ENCODE peak calls at places on chromosome 20, in ten cellular contexts. One of them, this sample, is unnamed.

GRCh38 chr20:60473240-60473639 is 515.0 kb downstream of the CDH26 start:
- DNase-seq in H54: no peak
- DNase-seq in A549: no peak
- DNase-seq in heart left ventricle: no peak
- DNase-seq in GM12891: no peak
- DNase-seq in uterus: no peak
- DNase-seq in IMR-90: no peak
- DNase-seq in tibial nerve: no peak
- DNase-seq in breast epithelium: no peak
- DNase-seq in transverse colon: no peak
- DNase-seq in this sample: no peak

GRCh38 chr20:991850-992249 is 10.3 kb downstream of the RSPO4 start:
- DNase-seq in H54: no peak
- DNase-seq in A549: no peak
- DNase-seq in heart left ventricle: no peak
- DNase-seq in GM12891: no peak
- DNase-seq in uterus: no peak
- DNase-seq in IMR-90: no peak
- DNase-seq in tibial nerve: no peak
- DNase-seq in breast epithelium: no peak
- DNase-seq in transverse colon: no peak
- DNase-seq in this sample: no peak

GRCh38 chr20:2178328-2179232 is 77.0 kb downstream of the STK35 start:
- DNase-seq in H54: no peak
- DNase-seq in A549: no peak
- DNase-seq in heart left ventricle: no peak
- DNase-seq in GM12891: no peak
- DNase-seq in uterus: peak; percentile 46
- DNase-seq in IMR-90: peak; percentile 6
- DNase-seq in tibial nerve: no peak
- DNase-seq in breast epithelium: no peak
- DNase-seq in transverse colon: no peak
- DNase-seq in this sample: peak; percentile 35

GRCh38 chr20:45771182-45771759 is 20.4 kb downstream of the WFDC3 start:
- DNase-seq in H54: peak; percentile 42
- DNase-seq in A549: peak; percentile 62
- DNase-seq in heart left ventricle: peak; percentile 65
- DNase-seq in GM12891: peak; percentile 39
- DNase-seq in uterus: peak; percentile 77
- DNase-seq in IMR-90: peak; percentile 80
- DNase-seq in tibial nerve: peak; percentile 86
- DNase-seq in breast epithelium: peak; percentile 67
- DNase-seq in transverse colon: peak; percentile 90
- DNase-seq in this sample: peak; percentile 89

GRCh38 chr20:31747640-31748039 is 8.6 kb downstream of the TPX2 start:
- DNase-seq in H54: no peak
- DNase-seq in A549: no peak
- DNase-seq in heart left ventricle: peak; percentile 23
- DNase-seq in GM12891: no peak
- DNase-seq in uterus: no peak
- DNase-seq in IMR-90: peak; percentile 53
- DNase-seq in tibial nerve: no peak
- DNase-seq in breast epithelium: no peak
- DNase-seq in transverse colon: no peak
- DNase-seq in this sample: no peak

GRCh38 chr20:16952965-16953364 is 204.8 kb downstream of the OTOR start:
- DNase-seq in H54: no peak
- DNase-seq in A549: no peak
- DNase-seq in heart left ventricle: no peak
- DNase-seq in GM12891: no peak
- DNase-seq in uterus: no peak
- DNase-seq in IMR-90: no peak
- DNase-seq in tibial nerve: no peak
- DNase-seq in breast epithelium: no peak
- DNase-seq in transverse colon: no peak
- DNase-seq in this sample: no peak

GRCh38 chr20:48923149-48923718 is 1.7 kb downstream of the ARFGEF2 start:
- DNase-seq in H54: no peak
- DNase-seq in A549: no peak
- DNase-seq in heart left ventricle: no peak
- DNase-seq in GM12891: no peak
- DNase-seq in uterus: no peak
- DNase-seq in IMR-90: no peak
- DNase-seq in tibial nerve: no peak
- DNase-seq in breast epithelium: no peak
- DNase-seq in transverse colon: no peak
- DNase-seq in this sample: no peak

GRCh38 chr20:44544178-44544719 is 22.4 kb upstream of the SERINC3 start:
- DNase-seq in H54: no peak
- DNase-seq in A549: no peak
- DNase-seq in heart left ventricle: no peak
- DNase-seq in GM12891: no peak
- DNase-seq in uterus: no peak
- DNase-seq in IMR-90: no peak
- DNase-seq in tibial nerve: no peak
- DNase-seq in breast epithelium: no peak
- DNase-seq in transverse colon: no peak
- DNase-seq in this sample: no peak

GRCh38 chr20:44494266-44494665 is 18.6 kb downstream of the TTPAL start:
- DNase-seq in H54: no peak
- DNase-seq in A549: no peak
- DNase-seq in heart left ventricle: no peak
- DNase-seq in GM12891: no peak
- DNase-seq in uterus: no peak
- DNase-seq in IMR-90: peak; percentile 87
- DNase-seq in tibial nerve: no peak
- DNase-seq in breast epithelium: no peak
- DNase-seq in transverse colon: no peak
- DNase-seq in this sample: no peak

GRCh38 chr20:49247792-49248191 is 28.6 kb downstream of the DDX27 start:
- DNase-seq in H54: no peak
- DNase-seq in A549: no peak
- DNase-seq in heart left ventricle: no peak
- DNase-seq in GM12891: no peak
- DNase-seq in uterus: no peak
- DNase-seq in IMR-90: no peak
- DNase-seq in tibial nerve: no peak
- DNase-seq in breast epithelium: no peak
- DNase-seq in transverse colon: no peak
- DNase-seq in this sample: no peak

GRCh38 chr20:37524221-37524700 is 3.2 kb downstream of the NNAT start:
- DNase-seq in H54: no peak
- DNase-seq in A549: no peak
- DNase-seq in heart left ventricle: no peak
- DNase-seq in GM12891: no peak
- DNase-seq in uterus: no peak
- DNase-seq in IMR-90: no peak
- DNase-seq in tibial nerve: no peak
- DNase-seq in breast epithelium: no peak
- DNase-seq in transverse colon: peak; percentile 64
- DNase-seq in this sample: peak; percentile 13

DNA sequence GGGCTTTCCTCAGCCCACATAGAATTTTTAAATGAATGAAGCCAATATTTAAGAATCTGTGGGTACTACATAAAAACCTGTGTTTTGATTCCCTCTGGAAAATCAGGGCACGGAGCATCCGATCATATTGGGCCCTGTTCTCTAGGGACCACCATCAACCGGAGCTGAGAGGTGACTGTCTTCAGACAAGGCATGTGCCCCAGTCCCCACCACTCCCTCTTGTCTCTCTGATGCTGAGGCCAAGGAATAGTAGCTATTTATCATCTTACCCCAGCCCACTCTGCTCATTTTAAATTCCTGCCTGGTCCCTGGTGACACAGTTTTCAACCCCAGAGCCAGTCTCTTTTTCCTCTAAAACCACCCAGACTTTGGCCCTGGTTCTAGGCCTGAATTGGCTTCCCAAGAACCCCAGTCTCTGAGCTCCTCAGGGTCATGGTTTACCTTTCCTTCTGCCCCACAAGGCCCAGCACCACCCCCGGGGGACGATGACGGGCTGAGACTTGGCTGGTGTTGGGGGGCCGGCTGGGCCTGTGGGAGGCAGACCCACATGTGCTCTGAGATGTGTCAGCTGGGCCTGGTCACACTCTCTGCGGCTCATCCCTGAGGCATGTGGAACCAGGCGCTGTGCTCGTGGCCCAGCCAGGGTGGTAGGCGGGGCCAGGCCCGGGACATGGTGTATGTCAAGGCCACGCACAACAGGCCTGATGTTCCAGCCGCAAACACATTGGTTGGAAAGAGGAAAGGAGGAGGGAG is 114.4 kb downstream of the CEBPB start:
- DNase-seq in H54: no peak
- DNase-seq in A549: no peak
- DNase-seq in heart left ventricle: peak; percentile 85
- DNase-seq in GM12891: no peak
- DNase-seq in uterus: peak; percentile 98
- DNase-seq in IMR-90: peak; percentile 99
- DNase-seq in tibial nerve: peak; percentile 77
- DNase-seq in breast epithelium: peak; percentile 81
- DNase-seq in transverse colon: peak; percentile 82
- DNase-seq in this sample: peak; percentile 61
- TF ChIP-seq POLR2A in H54: no peak
- TF ChIP-seq POLR2A in A549: no peak
- TF ChIP-seq POLR2A in heart left ventricle: no peak
- TF ChIP-seq POLR2A in GM12891: no peak
- TF ChIP-seq POLR2A in uterus: peak; percentile 48
- TF ChIP-seq POLR2A in IMR-90: no peak
- TF ChIP-seq POLR2A in tibial nerve: no peak
- TF ChIP-seq POLR2A in breast epithelium: no peak
- TF ChIP-seq POLR2A in transverse colon: no peak
- TF ChIP-seq POLR2A in this sample: no peak

DNA sequence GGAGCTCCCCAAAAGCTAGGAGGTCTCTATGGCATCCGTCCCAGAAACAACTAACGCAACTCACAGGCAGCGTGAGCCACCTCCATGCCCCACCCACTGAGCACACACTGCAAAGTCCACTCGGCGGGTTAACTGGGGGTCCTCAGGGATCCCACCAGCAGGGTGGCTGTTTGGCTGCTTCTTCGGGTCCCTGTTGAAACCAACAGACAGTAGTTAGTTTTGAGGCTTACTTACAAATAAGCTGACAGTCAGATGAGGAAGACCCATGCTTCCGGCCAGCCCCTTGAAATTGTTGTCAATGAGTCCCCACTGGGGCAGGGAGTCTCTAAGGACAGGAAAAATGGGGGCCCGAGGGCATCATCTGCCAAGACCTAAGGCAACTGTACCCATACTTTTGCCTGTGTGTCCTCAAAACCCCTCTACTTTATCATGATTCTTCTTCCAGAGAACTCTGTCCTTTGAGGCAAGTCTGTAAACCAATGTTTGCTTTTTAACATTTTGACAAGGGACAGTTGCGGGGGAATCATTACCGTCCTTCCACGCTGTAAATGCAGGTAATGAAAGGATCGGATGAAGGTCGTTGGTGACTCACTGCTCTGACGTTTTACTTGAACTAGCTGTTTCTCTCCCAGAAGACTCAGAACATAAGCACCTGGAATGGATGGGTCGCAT is 2.2 kb upstream of the PCK1 start:
- DNase-seq in H54: no peak
- DNase-seq in A549: no peak
- DNase-seq in heart left ventricle: no peak
- DNase-seq in GM12891: no peak
- DNase-seq in uterus: no peak
- DNase-seq in IMR-90: no peak
- DNase-seq in tibial nerve: no peak
- DNase-seq in breast epithelium: no peak
- DNase-seq in transverse colon: no peak
- DNase-seq in this sample: no peak
- TF ChIP-seq POLR2A in H54: no peak
- TF ChIP-seq POLR2A in A549: no peak
- TF ChIP-seq POLR2A in heart left ventricle: no peak
- TF ChIP-seq POLR2A in GM12891: no peak
- TF ChIP-seq POLR2A in uterus: no peak
- TF ChIP-seq POLR2A in IMR-90: no peak
- TF ChIP-seq POLR2A in tibial nerve: no peak
- TF ChIP-seq POLR2A in breast epithelium: no peak
- TF ChIP-seq POLR2A in transverse colon: no peak
- TF ChIP-seq POLR2A in this sample: no peak

GRCh38 chr20:62928246-62928939 is 2.1 kb upstream of the DIDO1 start:
- DNase-seq in H54: no peak
- DNase-seq in A549: no peak
- DNase-seq in heart left ventricle: no peak
- DNase-seq in GM12891: no peak
- DNase-seq in uterus: no peak
- DNase-seq in IMR-90: no peak
- DNase-seq in tibial nerve: no peak
- DNase-seq in breast epithelium: no peak
- DNase-seq in transverse colon: peak; percentile 34
- DNase-seq in this sample: no peak
- TF ChIP-seq POLR2A in H54: no peak
- TF ChIP-seq POLR2A in A549: no peak
- TF ChIP-seq POLR2A in heart left ventricle: no peak
- TF ChIP-seq POLR2A in GM12891: no peak
- TF ChIP-seq POLR2A in uterus: no peak
- TF ChIP-seq POLR2A in IMR-90: no peak
- TF ChIP-seq POLR2A in tibial nerve: no peak
- TF ChIP-seq POLR2A in breast epithelium: no peak
- TF ChIP-seq POLR2A in transverse colon: no peak
- TF ChIP-seq POLR2A in this sample: no peak

DNA sequence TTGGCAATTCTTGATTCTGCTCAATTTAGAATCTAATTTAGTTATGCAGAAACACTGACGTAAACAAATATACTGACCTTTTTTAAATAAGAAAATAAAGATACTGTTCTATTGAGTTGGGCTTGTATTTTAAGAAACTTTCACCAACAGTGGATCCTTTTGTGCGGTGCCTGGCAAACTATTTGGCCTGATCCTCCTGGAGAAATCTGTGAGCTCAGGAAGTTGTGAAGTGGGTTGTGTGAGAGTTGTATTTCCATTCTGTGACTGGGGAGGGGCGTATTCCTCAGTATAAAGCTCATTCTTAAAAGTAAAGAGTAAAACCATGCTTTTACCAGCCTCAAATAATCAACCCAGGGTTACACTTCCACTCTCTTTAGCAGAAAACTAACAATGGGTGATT is 85.6 kb downstream of the SEL1L2 start:
- DNase-seq in H54: no peak
- DNase-seq in A549: no peak
- DNase-seq in heart left ventricle: no peak
- DNase-seq in GM12891: no peak
- DNase-seq in uterus: no peak
- DNase-seq in IMR-90: no peak
- DNase-seq in tibial nerve: no peak
- DNase-seq in breast epithelium: no peak
- DNase-seq in transverse colon: no peak
- DNase-seq in this sample: no peak
- TF ChIP-seq POLR2A in H54: no peak
- TF ChIP-seq POLR2A in A549: no peak
- TF ChIP-seq POLR2A in heart left ventricle: no peak
- TF ChIP-seq POLR2A in GM12891: no peak
- TF ChIP-seq POLR2A in uterus: no peak
- TF ChIP-seq POLR2A in IMR-90: no peak
- TF ChIP-seq POLR2A in tibial nerve: no peak
- TF ChIP-seq POLR2A in breast epithelium: no peak
- TF ChIP-seq POLR2A in transverse colon: no peak
- TF ChIP-seq POLR2A in this sample: no peak